ENCODE peak calls at places on chromosomes 3 and 15, in four cellular contexts. M is brain microvascular endothelial cell, N is upper lobe of right lung, Z is fibroblast of lung. C is an unnamed sample.

GRCh38 chr3:149167898-149168297 is 38.5 kb downstream of the HPS3 start:
- DNase-seq in Z (no peak), N (no peak), M (no peak), C (no peak)

GRCh38 chr3:39990532-39990931 is 181.1 kb downstream of the MYRIP start:
- DNase-seq in M (peak), N (no peak), Z (peak), C (peak)

GRCh38 chr15:30065025-30065801 is 17.5 kb upstream of the GOLGA8J start:
- DNase-seq in Z (peak), N (no peak), M (peak), C (peak)

GRCh38 chr15:50116477-50116876 is 2.6 kb downstream of the ATP8B4 start:
- DNase-seq in Z (peak), M (no peak), N (no peak), C (peak)

GRCh38 chr3:126118591-126118990 is 34.7 kb upstream of the SLC41A3 start:
- DNase-seq in Z (no peak), M (no peak), N (peak), C (no peak)

GRCh38 chr3:25885544-25885943 is 95.7 kb downstream of the OXSM start:
- DNase-seq in Z (no peak), M (peak), N (no peak), C (no peak)

GRCh38 chr3:195760345-195760983 is 39.7 kb downstream of the MUC20 start:
- DNase-seq in N (peak), M (no peak), Z (peak), C (no peak)

GRCh38 chr3:124075758-124076157 is 83.8 kb upstream of the ROPN1 start:
- DNase-seq in M (no peak), Z (no peak), N (no peak), C (no peak)

GRCh38 chr15:89143503-89144162 is 55.4 kb downstream of the ABHD2 start:
- DNase-seq in Z (peak), M (peak), N (no peak), C (peak)

GRCh38 chr3:30002782-30003181 is 603.6 kb upstream of the TGFBR2 start:
- DNase-seq in Z (peak), N (no peak), M (no peak), C (no peak)

GRCh38 chr3:28917895-28918294 is 363.0 kb upstream of the RBMS3 start:
- DNase-seq in M (no peak), N (no peak), Z (no peak), C (no peak)

GRCh38 chr3:76111808-76112207 is 326.5 kb upstream of the ZNF717 start:
- DNase-seq in N (no peak), M (no peak), Z (no peak), C (no peak)

GRCh38 chr15:35545825-35546580 is at the start of gene DPH6:
- DNase-seq in Z (peak), N (peak), M (peak), C (peak)

GRCh38 chr15:35540885-35541284 is 5.1 kb downstream of the DPH6 start:
- DNase-seq in Z (peak), M (no peak), N (no peak), C (peak)

GRCh38 chr15:35545316-35545824 is 595 bp downstream of the DPH6 start:
- DNase-seq in M (peak), Z (peak), N (peak), C (peak)

GRCh38 chr15:35540031-35540430 is 5.9 kb downstream of the DPH6 start:
- DNase-seq in M (no peak), N (no peak), Z (no peak), C (no peak)
- TF ChIP-seq CTCF in M (no peak), N (no peak), Z (no peak), C (no peak)

GRCh38 chr3:134799393-134799792 is 4.3 kb downstream of the EPHB1 start:
- DNase-seq in M (no peak), Z (no peak), N (no peak), C (no peak)
- H3K4me3 ChIP-seq in M (no peak), Z (no peak), N (no peak), C (no peak)

GRCh38 chr3:64224826-64225606 is at the start of gene PRICKLE2:
- DNase-seq in N (no peak), Z (peak), M (peak), C (peak)
- TF ChIP-seq CTCF in N (peak), Z (peak), M (peak), C (peak)

GRCh38 chr15:64665179-64665578 is 110.2 kb downstream of the RBPMS2 start:
- DNase-seq in Z (no peak), N (no peak), M (no peak), C (no peak)
- H3K4me3 ChIP-seq in Z (no peak), N (no peak), M (no peak), C (no peak)

GRCh38 chr3:62214850-62215249 is 158.5 kb downstream of the FEZF2 start:
- DNase-seq in N (no peak), M (no peak), Z (no peak), C (no peak)

GRCh38 chr3:62208385-62208784 is 165.0 kb downstream of the FEZF2 start:
- DNase-seq in M (no peak), Z (no peak), N (no peak), C (no peak)

GRCh38 chr3:62207197-62207596 is 166.2 kb downstream of the FEZF2 start:
- DNase-seq in Z (no peak), N (no peak), M (no peak), C (no peak)

GRCh38 chr3:62210016-62210415 is 163.3 kb downstream of the FEZF2 start:
- DNase-seq in Z (no peak), N (no peak), M (no peak), C (no peak)

GRCh38 chr3:62211675-62212429 is 161.5 kb downstream of the FEZF2 start:
- DNase-seq in Z (no peak), M (no peak), N (no peak), C (no peak)
- TF ChIP-seq CTCF in Z (peak), M (peak), N (no peak), C (no peak)

GRCh38 chr3:194488007-194488742 is 1.4 kb upstream of the ATP13A3 start:
- DNase-seq in Z (no peak), M (no peak), N (no peak), C (peak)
- H3K4me3 ChIP-seq in Z (no peak), M (no peak), N (peak), C (peak)

GRCh38 chr15:76153241-76154197 is 93.7 kb downstream of the TMEM266 start:
- DNase-seq in M (no peak), N (no peak), Z (no peak), C (no peak)
- TF ChIP-seq CTCF in M (no peak), N (no peak), Z (no peak), C (no peak)

GRCh38 chr3:127751782-127752181 is 70.5 kb downstream of the MGLL start:
- DNase-seq in M (no peak), N (no peak), Z (no peak), C (no peak)

GRCh38 chr3:127749361-127749760 is 73.0 kb downstream of the MGLL start:
- DNase-seq in N (no peak), Z (no peak), M (no peak), C (peak)

GRCh38 chr3:127749787-127750225 is 72.5 kb downstream of the MGLL start:
- DNase-seq in M (no peak), Z (no peak), N (no peak), C (no peak)

GRCh38 chr3:127751163-127751621 is 71.1 kb downstream of the MGLL start:
- DNase-seq in N (no peak), M (no peak), Z (no peak), C (peak)

GRCh38 chr3:127750226-127751031 is 71.9 kb downstream of the MGLL start:
- DNase-seq in N (no peak), Z (peak), M (peak), C (peak)
- H3K4me3 ChIP-seq in N (no peak), Z (no peak), M (no peak), C (no peak)

DNA sequence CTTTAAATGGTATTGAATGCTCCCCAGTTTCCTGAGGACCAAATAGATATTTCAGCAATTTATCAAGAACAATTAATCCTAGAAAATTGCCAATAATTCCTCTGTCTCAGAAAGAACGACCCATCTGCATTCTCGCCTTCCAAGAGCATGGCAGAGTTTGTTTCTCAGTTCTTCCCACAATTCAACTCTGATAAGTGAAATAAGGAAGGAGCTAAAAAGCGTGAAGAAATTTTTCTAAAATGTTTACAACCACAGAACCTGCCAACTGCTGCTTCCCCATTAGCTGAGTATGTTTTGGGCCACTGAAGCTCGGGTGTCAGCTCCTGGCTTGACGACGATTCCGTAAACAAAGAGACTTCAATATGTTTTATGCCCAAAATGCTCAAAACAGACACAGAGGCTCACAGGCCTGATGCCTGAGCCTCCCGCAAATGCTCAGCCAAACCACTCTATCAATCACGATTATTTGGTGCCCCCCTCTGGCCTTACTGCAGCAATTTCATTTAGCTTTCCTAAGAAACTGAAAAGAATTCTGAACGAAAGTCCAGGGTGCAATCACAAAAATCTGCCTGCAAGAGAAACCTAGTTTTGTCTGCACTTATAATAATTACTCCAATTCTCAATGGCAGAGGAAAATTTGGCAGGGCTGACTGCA is 259.2 kb upstream of the CCDC54 start:
- DNase-seq in N (no peak), M (peak), Z (peak), C (peak)
- TF ChIP-seq CTCF in N (peak), M (peak), Z (peak), C (peak)